ENCODE peak calls at places on chromosomes 3 and 15, in six cellular contexts. Z is endothelial cell, N is brain microvascular endothelial cell, H is GM13977, L is heart left ventricle, G is uterus. R is an unnamed sample.
A peak's percentile ranks its signal among the peaks of the same experiment; 100 is the strongest.

GRCh38 chr3:14467723-14468620 is 65.6 kb downstream of the SLC6A6 start:
- DNase-seq in Z (peak; percentile 61), N (peak; percentile 22), H (peak; percentile 86), L (no peak), G (peak; percentile 62), R (no peak)

GRCh38 chr3:41200669-41201021 is 1.3 kb downstream of the CTNNB1 start:
- DNase-seq in Z (peak; percentile 14), N (peak; percentile 72), H (peak; percentile 18), L (no peak), G (peak; percentile 28), R (peak; percentile 9)

GRCh38 chr3:118882353-118882947 is 152.2 kb downstream of the IGSF11 start:
- DNase-seq in Z (peak; percentile 71), N (peak; percentile 66), H (peak; percentile 23), L (peak; percentile 59), G (peak; percentile 36), R (no peak)

GRCh38 chr3:69250014-69250413 is 127.6 kb upstream of the LMOD3 start:
- DNase-seq in Z (peak; percentile 57), N (no peak), H (no peak), L (peak; percentile 60), G (no peak), R (no peak)

GRCh38 chr3:129063841-129064482 is 3.4 kb downstream of the GP9 start:
- DNase-seq in Z (no peak), N (no peak), H (no peak), L (no peak), G (no peak), R (no peak)

GRCh38 chr15:84783493-84784251 is 33.5 kb upstream of the ALPK3 start:
- DNase-seq in Z (no peak), N (no peak), H (no peak), L (no peak), G (no peak), R (no peak)

GRCh38 chr15:39969871-39970270 is 36.0 kb downstream of the EIF2AK4 start:
- DNase-seq in Z (no peak), N (peak; percentile 50), H (no peak), L (peak; percentile 70), G (peak; percentile 82), R (no peak)

GRCh38 chr3:31924628-31925270 is 56.3 kb downstream of the OSBPL10 start:
- DNase-seq in Z (no peak), N (no peak), H (no peak), L (no peak), G (no peak), R (no peak)

GRCh38 chr3:51340311-51340829 is 44.7 kb upstream of the MANF start:
- DNase-seq in Z (no peak), N (peak; percentile 91), H (no peak), L (no peak), G (no peak), R (peak; percentile 82)

GRCh38 chr3:5019411-5020261 is 40.4 kb downstream of the BHLHE40 start:
- DNase-seq in Z (no peak), N (no peak), H (no peak), L (no peak), G (no peak), R (no peak)

GRCh38 chr15:50718700-50719125 is 32.1 kb upstream of the TRPM7 start:
- DNase-seq in Z (no peak), N (no peak), H (no peak), L (no peak), G (no peak), R (no peak)

GRCh38 chr15:46293550-46293949 is 658.7 kb downstream of the SQOR start:
- DNase-seq in Z (no peak), N (no peak), H (no peak), L (no peak), G (no peak), R (no peak)

GRCh38 chr3:172630316-172630715 is 80.6 kb downstream of the NCEH1 start:
- DNase-seq in Z (no peak), N (no peak), H (no peak), L (no peak), G (no peak), R (no peak)

GRCh38 chr15:90432253-90432652 is 44.2 kb downstream of the IQGAP1 start:
- DNase-seq in Z (no peak), N (no peak), H (no peak), L (no peak), G (no peak), R (no peak)

GRCh38 chr3:194582196-194582905 is 50.9 kb downstream of the TMEM44 start:
- DNase-seq in Z (no peak), N (no peak), H (no peak), L (no peak), G (no peak), R (no peak)
- TF ChIP-seq CTCF in Z (no peak), N (no peak), H (no peak), L (no peak), G (no peak), R (no peak)

GRCh38 chr15:59174846-59175831 is 31.5 kb upstream of the LDHAL6B start:
- DNase-seq in Z (peak; percentile 50), N (peak; percentile 80), H (peak; percentile 58), L (peak; percentile 61), G (peak; percentile 36), R (no peak)
- TF ChIP-seq CTCF in Z (peak; percentile 43), N (peak; percentile 81), H (peak; percentile 61), L (peak; percentile 40), G (peak; percentile 63), R (peak; percentile 53)

GRCh38 chr3:57164606-57165573 is at the start of gene IL17RD:
- DNase-seq in Z (peak; percentile 82), N (peak; percentile 48), H (peak; percentile 89), L (peak; percentile 90), G (peak; percentile 88), R (no peak)
- TF ChIP-seq CTCF in Z (no peak), N (no peak), H (no peak), L (no peak), G (peak; percentile 18), R (no peak)

DNA sequence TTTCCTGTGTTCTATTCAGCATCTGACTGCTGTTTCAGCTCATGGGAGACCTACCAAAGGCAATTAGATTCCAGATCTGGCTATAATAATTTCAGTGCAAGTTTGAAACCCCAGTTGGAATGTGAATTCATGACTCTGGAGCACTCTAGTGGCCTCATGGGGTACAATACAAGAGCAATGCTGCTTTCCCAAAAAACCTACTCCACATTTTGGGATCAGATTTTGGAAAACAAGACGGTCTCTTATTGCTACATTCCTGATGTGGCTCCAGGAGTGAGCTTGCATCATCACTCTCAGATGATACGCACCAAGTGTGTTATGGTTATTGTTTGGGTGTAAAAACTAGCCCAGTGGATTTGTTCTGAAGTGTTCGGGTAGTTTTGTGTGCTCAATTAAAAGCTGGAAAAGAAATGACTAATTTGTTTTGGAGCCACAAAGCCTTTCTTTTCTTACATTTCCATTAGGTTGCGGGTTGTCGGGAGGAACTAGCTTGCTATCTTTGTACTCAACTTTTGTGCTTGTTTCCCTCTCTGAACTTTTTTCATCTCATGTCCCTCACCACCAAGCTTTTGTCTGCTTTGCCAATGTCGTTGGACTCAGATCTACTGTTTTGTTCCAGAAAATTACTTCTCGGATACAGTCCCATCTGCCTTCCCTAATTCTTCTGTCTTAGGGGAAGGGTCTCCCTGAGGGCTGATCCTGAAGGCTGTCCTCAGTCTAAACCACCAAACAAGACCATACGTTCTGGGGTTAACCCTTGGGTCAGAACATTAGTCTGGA is 272.1 kb downstream of the BBX start:
- DNase-seq in Z (no peak), N (no peak), H (no peak), L (peak; percentile 23), G (peak; percentile 48), R (no peak)
- TF ChIP-seq CTCF in Z (no peak), N (peak; percentile 37), H (no peak), L (peak; percentile 18), G (peak; percentile 16), R (peak; percentile 46)

R was measured in BJ.